ENCODE peak calls at places on chromosomes 11 and 22, in eight cellular contexts. W is activated T-cell treated with anti-CD3 and anti-CD28 coated beads for 1 hour, J is nephron progenitor cell, M is EH, F is NCI-H146, I is GM10248, H is H9, A is NT2/D1. Q is an unnamed sample.

GRCh38 chr11:62494246-62494645 is 52.4 kb downstream of the AHNAK start:
- DNase-seq in W (no peak), J (no peak), M (no peak), F (no peak), I (no peak), H (no peak), A (no peak), Q (no peak)

GRCh38 chr11:34426766-34427170 is 12.0 kb upstream of the CAT start:
- DNase-seq in W (no peak), J (no peak), M (peak), F (no peak), I (no peak), H (no peak), A (no peak), Q (no peak)

GRCh38 chr11:67439321-67440228 is 2.1 kb upstream of the PTPRCAP start:
- DNase-seq in W (no peak), J (no peak), M (peak), F (no peak), I (no peak), H (peak), A (no peak), Q (no peak)

GRCh38 chr11:112237451-112237850 is 11.2 kb downstream of the PTS start:
- DNase-seq in W (no peak), J (no peak), M (no peak), F (no peak), I (no peak), H (no peak), A (no peak), Q (no peak)

GRCh38 chr11:104462346-104462745 is 298.4 kb upstream of the PDGFD start:
- DNase-seq in W (no peak), J (no peak), M (no peak), F (no peak), I (no peak), H (no peak), A (no peak), Q (no peak)

GRCh38 chr11:129815596-129816461 is at the start of gene TMEM45B:
- DNase-seq in W (no peak), J (peak), M (no peak), F (peak), I (no peak), H (peak), A (no peak), Q (no peak)

GRCh38 chr11:82315093-82315492 is 418.6 kb downstream of the FAM181B start:
- DNase-seq in W (no peak), J (peak), M (no peak), F (peak), I (no peak), H (peak), A (peak), Q (no peak)

GRCh38 chr11:34346551-34346950 is 11.3 kb downstream of the ABTB2 start:
- DNase-seq in W (no peak), J (no peak), M (peak), F (no peak), I (no peak), H (no peak), A (no peak), Q (no peak)

GRCh38 chr11:79067355-79067685 is 373.5 kb downstream of the TENM4 start:
- DNase-seq in W (no peak), J (no peak), M (no peak), F (no peak), I (no peak), H (no peak), A (no peak), Q (no peak)

GRCh38 chr11:416757-417621 is 2.2 kb upstream of the SIGIRR start:
- DNase-seq in W (peak), J (peak), M (peak), F (peak), I (no peak), H (peak), A (no peak), Q (no peak)

GRCh38 chr22:45905924-45906865 is 70.8 kb downstream of the WNT7B start:
- DNase-seq in W (no peak), J (peak), M (peak), F (no peak), I (no peak), H (no peak), A (no peak), Q (no peak)

GRCh38 chr22:35568751-35569725 is 28.4 kb downstream of the RASD2 start:
- DNase-seq in W (no peak), J (no peak), M (peak), F (no peak), I (no peak), H (no peak), A (no peak), Q (no peak)

GRCh38 chr22:44542561-44543222 is 44.7 kb upstream of the RTL6 start:
- DNase-seq in W (no peak), J (no peak), M (no peak), F (no peak), I (no peak), H (no peak), A (no peak), Q (no peak)

GRCh38 chr22:30221121-30221992 is 25.2 kb downstream of the LIF start:
- DNase-seq in W (peak), J (no peak), M (no peak), F (no peak), I (peak), H (no peak), A (no peak), Q (no peak)

GRCh38 chr11:57482782-57483569 is 22.6 kb downstream of the RTN4RL2 start:
- DNase-seq in W (peak), J (peak), M (no peak), F (peak), I (peak), H (peak), A (no peak), Q (no peak)

GRCh38 chr11:61345954-61346814 is 13.2 kb downstream of the TKFC start:
- DNase-seq in W (no peak), J (no peak), M (no peak), F (no peak), I (no peak), H (no peak), A (no peak), Q (no peak)

GRCh38 chr22:50293441-50294318 is 13.8 kb downstream of the PLXNB2 start:
- DNase-seq in W (no peak), J (peak), M (peak), F (no peak), I (no peak), H (peak), A (peak), Q (no peak)

GRCh38 chr22:33697640-33698039 is 222.6 kb downstream of the LARGE1 start:
- DNase-seq in W (no peak), J (no peak), M (peak), F (no peak), I (no peak), H (no peak), A (no peak), Q (no peak)